ENCODE peak calls at places on chromosomes 6 and 20, in six cellular contexts. O, V, Z, D, K and U are unnamed samples.
A peak's percentile ranks its signal among the peaks of the same experiment; 100 is the strongest.

GRCh38 chr20:31718952-31719643 is 3.6 kb downstream of the BCL2L1 start:
- DNase-seq in K (no peak), O (no peak), Z (no peak), V (peak; percentile 43), D (no peak), U (no peak)

GRCh38 chr6:170073846-170074245 is 217.0 kb downstream of the DLL1 start:
- DNase-seq in O (peak; percentile 55), Z (no peak), K (peak; percentile 25), V (no peak), D (no peak), U (no peak)

GRCh38 chr6:32967151-32968091 is 973 bp upstream of the BRD2 start:
- DNase-seq in Z (peak; percentile 47), D (peak; percentile 19), K (no peak), O (no peak), V (no peak), U (peak; percentile 49)

GRCh38 chr20:13199279-13199678 is 21.8 kb upstream of the ISM1 start:
- DNase-seq in K (no peak), V (no peak), O (no peak), D (no peak), Z (no peak), U (no peak)

GRCh38 chr6:77511860-77512259 is 48.6 kb upstream of the HTR1B start:
- DNase-seq in O (no peak), D (no peak), V (no peak), K (no peak), Z (no peak), U (no peak)

GRCh38 chr20:47348539-47349142 is 7.9 kb downstream of the ZMYND8 start:
- DNase-seq in O (no peak), V (no peak), K (no peak), D (no peak), Z (no peak), U (no peak)

GRCh38 chr6:99030915-99031314 is 83.2 kb upstream of the FBXL4 start:
- DNase-seq in D (no peak), K (no peak), V (no peak), O (no peak), Z (no peak), U (no peak)

GRCh38 chr20:10877345-10877744 is 203.5 kb upstream of the JAG1 start:
- DNase-seq in V (no peak), D (no peak), K (no peak), O (no peak), Z (peak; percentile 16), U (no peak)

GRCh38 chr6:83707829-83708545 is 914 bp downstream of the SNAP91 start:
- DNase-seq in K (no peak), D (no peak), Z (no peak), O (peak; percentile 56), V (no peak), U (peak; percentile 71)

GRCh38 chr6:149941583-149942460 is at the start of gene ULBP2:
- DNase-seq in V (peak; percentile 71), Z (peak; percentile 91), K (peak; percentile 93), D (peak; percentile 84), O (peak; percentile 86), U (peak; percentile 85)

GRCh38 chr6:149939909-149940672 is 1.7 kb upstream of the ULBP2 start:
- DNase-seq in Z (no peak), K (no peak), D (no peak), V (no peak), O (no peak), U (no peak)

GRCh38 chr6:149940673-149940984 is 1.2 kb upstream of the ULBP2 start:
- DNase-seq in Z (no peak), V (no peak), D (no peak), O (no peak), K (no peak), U (no peak)

GRCh38 chr6:149936743-149937142 is 5.1 kb upstream of the ULBP2 start:
- DNase-seq in Z (no peak), V (no peak), K (no peak), O (no peak), D (no peak), U (no peak)

DNA sequence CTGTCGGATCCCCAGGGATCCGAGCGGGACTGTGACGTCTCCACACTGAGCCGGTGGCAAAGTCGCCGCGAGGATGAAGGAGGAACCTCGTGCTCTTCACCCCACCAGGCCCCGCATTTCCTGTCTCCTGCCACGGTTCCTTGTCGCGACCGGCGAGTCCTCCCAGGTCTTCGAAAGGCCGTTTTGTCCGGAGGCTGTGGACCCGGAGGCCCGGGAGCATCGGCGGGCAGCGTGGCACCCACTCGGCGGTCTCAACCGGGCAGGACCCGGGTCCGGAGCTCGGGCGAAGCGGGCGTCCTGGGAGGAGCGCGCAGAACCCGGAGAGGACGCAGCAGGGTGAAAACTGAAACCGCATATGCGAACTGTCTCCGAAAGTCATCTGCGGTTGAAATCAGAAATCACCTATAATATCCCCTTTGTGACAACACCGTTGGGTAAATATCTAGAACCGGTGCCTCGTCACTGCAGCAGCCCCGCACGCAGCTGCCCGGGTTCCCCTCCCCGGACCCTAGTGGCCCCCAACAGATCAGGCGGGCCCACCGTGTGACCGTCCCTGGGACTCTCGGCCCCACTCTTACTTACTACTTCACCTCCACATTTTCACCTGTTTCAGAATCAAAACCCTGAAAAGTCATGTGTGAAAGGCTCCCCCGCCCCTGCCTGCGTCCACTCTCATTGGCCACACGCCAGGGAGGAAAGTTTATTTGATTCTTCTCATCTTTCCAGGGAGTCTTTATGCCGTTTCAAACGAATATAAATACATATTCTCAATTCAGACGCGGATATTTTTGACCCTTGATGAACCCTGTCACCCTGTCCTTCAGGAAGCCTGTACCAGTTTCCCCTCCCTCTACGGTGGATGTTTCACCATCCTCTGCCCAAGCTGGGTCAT is 3.0 kb upstream of the ULBP2 start:
- DNase-seq in V (no peak), O (no peak), D (peak; percentile 52), K (no peak), Z (no peak), U (no peak)
- H3K4me3 ChIP-seq in V (peak overlapping the region; percentile 40), O (peak overlapping the region; percentile 14), D (peak overlapping the region; percentile 57), K (peak overlapping the region; percentile 30), Z (peak overlapping the region; percentile 47), U (peak overlapping the region; percentile 36)

GRCh38 chr6:30683980-30684338 is 2.5 kb downstream of the PPP1R18 start:
- DNase-seq in V (no peak), K (no peak), Z (no peak), O (no peak), D (no peak), U (no peak)
- H3K4me1 ChIP-seq in V (peaks cover 70% of the 10 kb centered on the region), K (peaks cover 18% of the 10 kb centered on the region), Z (peaks cover 66% of the 10 kb centered on the region), O (peaks cover 83% of the 10 kb centered on the region), D (peaks cover 26% of the 10 kb centered on the region), U (peaks cover 16% of the 10 kb centered on the region)

DNA sequence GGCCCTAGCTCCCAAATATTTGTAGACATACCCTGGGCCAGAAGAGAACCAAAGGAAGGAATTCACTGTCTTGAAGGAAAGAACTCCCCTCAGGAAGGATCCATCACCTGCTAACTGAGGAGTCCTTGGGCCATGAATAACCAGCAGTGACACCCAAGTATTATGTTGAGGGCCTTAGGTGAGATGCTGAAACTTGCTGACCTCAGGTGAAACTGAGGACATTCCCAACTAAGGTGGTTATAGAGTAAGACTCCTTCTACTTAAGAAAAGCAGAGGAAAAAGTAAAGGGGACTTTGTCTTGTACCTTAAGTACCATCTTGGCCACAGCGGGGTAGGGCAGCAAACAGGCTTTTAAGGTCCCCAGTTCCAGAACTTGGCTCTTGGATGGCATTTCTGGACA is 491.7 kb downstream of the C6orf118 start:
- DNase-seq in V (no peak), Z (no peak), K (no peak), O (no peak), D (no peak), U (no peak)
- H3K9me3 ChIP-seq in V (no peaks in the 10 kb centered on the region), Z (no peaks in the 10 kb centered on the region), K (no peaks in the 10 kb centered on the region), O (no peaks in the 10 kb centered on the region), D (no peaks in the 10 kb centered on the region), U (no peaks in the 10 kb centered on the region)

DNA sequence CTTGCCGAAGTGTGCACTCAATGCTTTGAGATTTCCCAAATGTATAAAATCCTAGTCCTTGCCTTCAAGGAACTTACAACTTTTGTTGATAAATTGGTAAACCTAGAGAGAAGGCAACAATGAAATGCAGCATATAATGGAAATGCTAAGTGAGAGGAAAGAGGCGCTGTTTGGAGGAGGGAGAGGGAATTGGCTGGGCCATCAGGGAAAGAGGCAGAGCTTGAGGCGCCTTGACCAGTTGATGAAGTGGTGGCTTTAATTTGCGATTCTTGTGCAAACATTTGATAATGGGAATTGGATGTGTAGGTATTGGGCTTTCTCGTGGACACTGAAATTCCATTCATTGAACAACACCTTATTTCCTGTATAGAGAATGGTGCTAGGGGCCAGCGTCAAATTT is 1.9 kb upstream of the CDYL start:
- DNase-seq in O (no peak), D (no peak), Z (no peak), V (no peak), K (no peak), U (no peak)
- H3K4me3 ChIP-seq in O (no peak overlapping the region), D (no peak overlapping the region), Z (no peak overlapping the region), V (no peak overlapping the region), K (no peak overlapping the region), U (no peak overlapping the region)